ENCODE peak calls at places on chromosomes 13 and 19, in eight cellular contexts. M is CD4-positive, alpha-beta T cell; R is Peyer's patch; W is HFF-Myc; N is H9; D is Calu3; U is neural crest cell; G is endothelial cell. C is an unnamed sample.

GRCh38 chr13:84588023-84588422 is 705.7 kb upstream of the SLITRK1 start:
- DNase-seq in M (no peak), R (no peak), W (no peak), N (no peak), D (no peak), U (no peak), G (no peak), C (no peak)

GRCh38 chr13:53151692-53152421 is 123.2 kb downstream of the OLFM4 start:
- DNase-seq in M (no peak), R (no peak), W (no peak), N (peak; percentile 78), D (peak; percentile 14), U (peak; percentile 64), G (peak; percentile 71), C (peak; percentile 30)

GRCh38 chr19:57830071-57830602 is at the start of gene ZNF587B:
- DNase-seq in M (peak; percentile 26), R (peak; percentile 27), W (peak; percentile 65), N (peak; percentile 96), D (no peak), U (peak; percentile 83), G (peak; percentile 84), C (peak; percentile 78)

GRCh38 chr13:99085139-99085845 is 107.4 kb upstream of the DOCK9 start:
- DNase-seq in M (peak; percentile 47), R (no peak), W (no peak), N (peak; percentile 41), D (no peak), U (no peak), G (peak; percentile 15), C (no peak)

GRCh38 chr13:96636310-96636709 is 358.0 kb downstream of the OXGR1 start:
- DNase-seq in M (no peak), R (no peak), W (no peak), N (no peak), D (no peak), U (no peak), G (no peak), C (no peak)

GRCh38 chr13:110525328-110526319 is 35.9 kb downstream of the RAB20 start:
- DNase-seq in M (no peak), R (peak; percentile 73), W (no peak), N (no peak), D (no peak), U (no peak), G (no peak), C (no peak)

GRCh38 chr13:25977216-25977615 is 74.6 kb downstream of the SHISA2 start:
- DNase-seq in M (no peak), R (no peak), W (no peak), N (peak; percentile 94), D (no peak), U (no peak), G (peak; percentile 52), C (no peak)

GRCh38 chr13:24086642-24087041 is 73.9 kb upstream of the SPATA13 start:
- DNase-seq in M (no peak), R (no peak), W (no peak), N (no peak), D (no peak), U (no peak), G (no peak), C (no peak)

GRCh38 chr13:54004026-54004699 is 975.5 kb downstream of the OLFM4 start:
- DNase-seq in M (no peak), R (no peak), W (no peak), N (no peak), D (no peak), U (no peak), G (no peak), C (no peak)

GRCh38 chr13:43698009-43698408 is 88.8 kb downstream of the ENOX1 start:
- DNase-seq in M (no peak), R (no peak), W (no peak), N (no peak), D (no peak), U (no peak), G (no peak), C (no peak)

GRCh38 chr13:41224113-41225110 is 30.0 kb upstream of the KBTBD7 start:
- DNase-seq in M (no peak), R (no peak), W (no peak), N (no peak), D (no peak), U (no peak), G (no peak), C (no peak)

GRCh38 chr19:15288146-15288963 is 44.0 kb downstream of the BRD4 start:
- DNase-seq in M (no peak), R (peak; percentile 78), W (peak; percentile 31), N (no peak), D (no peak), U (peak; percentile 47), G (no peak), C (no peak)

GRCh38 chr13:110921695-110922094 is 6.8 kb upstream of the ANKRD10 start:
- DNase-seq in M (no peak), R (no peak), W (no peak), N (peak; percentile 22), D (no peak), U (no peak), G (no peak), C (no peak)

GRCh38 chr13:59157181-59157580 is 1006.5 kb downstream of the DIAPH3 start:
- DNase-seq in M (no peak), R (no peak), W (no peak), N (no peak), D (no peak), U (no peak), G (no peak), C (no peak)

DNA sequence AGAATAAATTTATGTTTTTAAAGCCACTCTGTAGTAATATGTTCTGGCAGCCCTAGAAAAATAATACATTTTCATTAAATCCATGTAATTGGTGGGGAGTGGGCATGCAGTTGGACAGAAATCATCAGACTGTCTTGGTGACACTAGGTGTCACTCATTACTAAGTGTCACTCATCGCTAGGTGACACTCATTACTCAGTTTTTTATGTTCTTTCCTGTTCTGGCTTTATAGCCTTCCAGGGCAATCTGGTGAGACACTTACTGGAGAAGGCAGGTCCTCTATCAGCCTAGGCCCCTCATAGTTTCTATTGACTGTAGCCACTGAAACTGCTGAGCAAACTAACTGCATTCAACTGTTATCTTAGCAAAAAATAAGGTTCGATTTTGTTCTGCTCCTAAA is 542.1 kb downstream of the SLITRK1 start:
- DNase-seq in M (no peak), R (no peak), W (no peak), N (no peak), D (no peak), U (no peak), G (no peak), C (no peak)
- TF ChIP-seq CTCF in M (no peak), R (no peak), W (no peak), N (no peak), D (no peak), U (no peak), G (no peak), C (no peak)

GRCh38 chr19:52602931-52603330 is 32.8 kb downstream of the ZNF701 start:
- DNase-seq in M (no peak), R (no peak), W (no peak), N (no peak), D (no peak), U (no peak), G (no peak), C (no peak)

GRCh38 chr19:52599241-52599640 is 29.2 kb downstream of the ZNF701 start:
- DNase-seq in M (no peak), R (no peak), W (no peak), N (no peak), D (no peak), U (no peak), G (no peak), C (no peak)

GRCh38 chr19:52603558-52604207 is 33.6 kb downstream of the ZNF701 start:
- DNase-seq in M (no peak), R (no peak), W (no peak), N (no peak), D (no peak), U (no peak), G (no peak), C (no peak)

GRCh38 chr19:52600639-52601024 is 30.5 kb downstream of the ZNF701 start:
- DNase-seq in M (no peak), R (peak; percentile 23), W (no peak), N (no peak), D (no peak), U (no peak), G (peak; percentile 18), C (peak; percentile 23)

GRCh38 chr19:52601025-52601973 is 31.2 kb downstream of the ZNF701 start:
- DNase-seq in M (peak; percentile 93), R (peak; percentile 94), W (peak; percentile 26), N (peak; percentile 94), D (peak; percentile 76), U (peak; percentile 93), G (peak; percentile 93), C (peak; percentile 96)
- TF ChIP-seq CTCF in M (peak; percentile 66), R (peak; percentile 35), W (peak; percentile 14), N (peak; percentile 62), D (no peak), U (peak; percentile 56), G (peak; percentile 27), C (peak; percentile 51)

GRCh38 chr13:113086031-113086750 is 19.4 kb upstream of the F7 start:
- DNase-seq in M (no peak), R (no peak), W (no peak), N (peak; percentile 68), D (no peak), U (no peak), G (no peak), C (no peak)
- TF ChIP-seq CTCF in M (no peak), R (no peak), W (peak; percentile 15), N (peak; percentile 65), D (no peak), U (no peak), G (no peak), C (no peak)

DNA sequence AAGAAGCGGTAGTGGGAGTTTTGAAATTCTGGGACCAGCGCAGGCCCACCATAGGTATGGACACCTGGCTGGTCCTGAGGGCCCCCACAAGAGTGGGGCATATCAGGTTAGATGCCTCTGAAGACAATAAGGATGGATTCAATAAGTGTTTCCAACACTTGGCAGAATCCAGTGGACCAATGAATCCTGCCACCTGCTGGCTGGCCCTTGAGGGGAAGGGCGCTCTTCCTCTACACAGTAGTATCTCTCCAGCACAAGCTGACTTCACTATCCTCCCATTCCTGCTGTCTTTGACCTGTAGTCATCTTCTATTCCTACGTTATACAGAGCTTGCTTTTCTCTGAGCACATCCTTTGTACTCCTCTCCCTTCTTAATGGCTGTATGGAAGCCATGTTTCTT is 199.7 kb upstream of the TSHZ3 start:
- DNase-seq in M (no peak), R (no peak), W (no peak), N (peak; percentile 46), D (no peak), U (no peak), G (peak; percentile 29), C (no peak)
- TF ChIP-seq CTCF in M (no peak), R (peak; percentile 18), W (peak; percentile 23), N (peak; percentile 77), D (no peak), U (peak; percentile 57), G (peak; percentile 51), C (peak; percentile 56)

C was measured in progenitor cell of endocrine pancreas.